ENCODE peak calls at places on chromosomes 12 and 14, in four cellular contexts. One of them, this sample, is unnamed.

GRCh38 chr12:28035483-28035882 is 63.0 kb upstream of the PTHLH start:
- DNase-seq in HepG2: no peak
- DNase-seq in GM12878: no peak
- DNase-seq in K562: peak
- DNase-seq in this sample: no peak

GRCh38 chr14:74437654-74438053 is 11.6 kb upstream of the SYNDIG1L start:
- DNase-seq in HepG2: no peak
- DNase-seq in GM12878: no peak
- DNase-seq in K562: peak
- DNase-seq in this sample: no peak

GRCh38 chr14:105855246-105855892 is 329.0 kb downstream of the TMEM121 start:
- DNase-seq in HepG2: no peak
- DNase-seq in GM12878: no peak
- DNase-seq in K562: no peak
- DNase-seq in this sample: no peak

GRCh38 chr12:89636776-89637160 is 71.9 kb downstream of the ATP2B1 start:
- DNase-seq in HepG2: no peak
- DNase-seq in GM12878: no peak
- DNase-seq in K562: no peak
- DNase-seq in this sample: no peak

GRCh38 chr14:61768240-61768639 is 6.0 kb downstream of the SNAPC1 start:
- DNase-seq in HepG2: no peak
- DNase-seq in GM12878: no peak
- DNase-seq in K562: no peak
- DNase-seq in this sample: no peak

GRCh38 chr12:132218915-132219314 is 74.7 kb downstream of the NOC4L start:
- DNase-seq in HepG2: peak
- DNase-seq in GM12878: no peak
- DNase-seq in K562: peak
- DNase-seq in this sample: peak

GRCh38 chr12:26152507-26153102 is 27.8 kb upstream of the BHLHE41 start:
- DNase-seq in HepG2: no peak
- DNase-seq in GM12878: no peak
- DNase-seq in K562: no peak
- DNase-seq in this sample: no peak

GRCh38 chr12:91111366-91112321 is at the start of gene LUM:
- DNase-seq in HepG2: no peak
- DNase-seq in GM12878: no peak
- DNase-seq in K562: no peak
- DNase-seq in this sample: no peak

GRCh38 chr12:25811656-25812126 is 146.8 kb upstream of the RASSF8 start:
- DNase-seq in HepG2: no peak
- DNase-seq in GM12878: peak
- DNase-seq in K562: no peak
- DNase-seq in this sample: peak

GRCh38 chr12:129200576-129200975 is 347.3 kb downstream of the GLT1D1 start:
- DNase-seq in HepG2: no peak
- DNase-seq in GM12878: no peak
- DNase-seq in K562: no peak
- DNase-seq in this sample: no peak

GRCh38 chr12:121769297-121769830 is 24.1 kb downstream of the RHOF start:
- DNase-seq in HepG2: no peak
- DNase-seq in GM12878: no peak
- DNase-seq in K562: no peak
- DNase-seq in this sample: no peak
- TF ChIP-seq TARDBP in HepG2: no peak
- TF ChIP-seq TARDBP in GM12878: no peak
- TF ChIP-seq TARDBP in K562: no peak
- TF ChIP-seq TARDBP in this sample: no peak

GRCh38 chr12:75658826-75659823 is 147.7 kb upstream of the KRR1 start:
- DNase-seq in HepG2: no peak
- DNase-seq in GM12878: no peak
- DNase-seq in K562: peak
- DNase-seq in this sample: no peak
- TF ChIP-seq SP1 in HepG2: no peak
- TF ChIP-seq SP1 in GM12878: no peak
- TF ChIP-seq SP1 in K562: no peak
- TF ChIP-seq SP1 in this sample: no peak

GRCh38 chr12:79435742-79436141 is 255.0 kb downstream of the PAWR start:
- DNase-seq in HepG2: no peak
- DNase-seq in GM12878: no peak
- DNase-seq in K562: no peak
- DNase-seq in this sample: no peak

GRCh38 chr12:79444089-79444488 is 246.7 kb downstream of the PAWR start:
- DNase-seq in HepG2: no peak
- DNase-seq in GM12878: no peak
- DNase-seq in K562: no peak
- DNase-seq in this sample: no peak

GRCh38 chr12:79439179-79439825 is 251.5 kb downstream of the PAWR start:
- DNase-seq in HepG2: no peak
- DNase-seq in GM12878: no peak
- DNase-seq in K562: no peak
- DNase-seq in this sample: no peak

GRCh38 chr12:79438480-79439178 is 252.1 kb downstream of the PAWR start:
- DNase-seq in HepG2: no peak
- DNase-seq in GM12878: no peak
- DNase-seq in K562: no peak
- DNase-seq in this sample: no peak

DNA sequence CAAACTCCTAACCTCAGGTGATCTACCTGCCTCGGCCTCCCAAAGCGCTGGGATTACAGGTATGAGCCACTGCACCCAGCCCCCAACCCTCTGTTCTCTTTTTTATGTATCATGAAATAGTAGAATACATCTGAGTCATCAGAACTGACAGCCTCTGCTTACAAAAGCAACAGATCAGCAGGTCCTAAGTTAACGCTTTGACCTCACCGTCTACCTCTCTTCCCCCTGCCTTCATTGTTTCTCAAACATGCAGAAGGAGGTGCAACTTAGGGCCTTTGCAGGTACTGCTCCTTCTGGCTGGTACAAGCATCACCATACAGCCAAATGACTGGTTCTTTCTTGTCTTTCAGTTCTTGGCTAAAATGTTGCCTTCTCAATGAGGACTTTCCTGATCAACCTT is 249.2 kb downstream of the PAWR start:
- DNase-seq in HepG2: no peak
- DNase-seq in GM12878: no peak
- DNase-seq in K562: no peak
- DNase-seq in this sample: no peak
- TF ChIP-seq TARDBP in HepG2: no peak
- TF ChIP-seq TARDBP in GM12878: no peak
- TF ChIP-seq TARDBP in K562: no peak
- TF ChIP-seq TARDBP in this sample: no peak

DNA sequence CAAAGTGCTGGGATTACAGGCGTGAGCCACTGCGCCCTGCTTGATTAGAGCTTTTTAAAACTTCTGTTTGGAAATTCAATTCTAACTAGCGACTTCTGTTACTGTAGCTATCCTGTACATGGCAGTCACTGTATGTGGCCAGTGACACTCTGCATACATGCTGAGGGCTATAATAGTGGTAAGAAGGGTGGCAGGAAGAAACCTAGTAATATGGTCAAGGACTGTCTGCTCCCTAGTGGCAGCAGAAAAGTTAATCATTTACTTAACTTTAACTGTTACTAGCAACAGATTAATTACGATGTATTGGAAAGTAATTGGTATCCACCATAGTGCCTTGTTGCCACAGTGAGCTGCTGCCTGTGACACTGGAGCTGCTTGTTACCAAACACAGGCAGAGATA is 149.0 kb downstream of the KITLG start:
- DNase-seq in HepG2: no peak
- DNase-seq in GM12878: no peak
- DNase-seq in K562: no peak
- DNase-seq in this sample: no peak
- TF ChIP-seq SP1 in HepG2: no peak
- TF ChIP-seq SP1 in GM12878: no peak
- TF ChIP-seq SP1 in K562: no peak
- TF ChIP-seq SP1 in this sample: no peak

DNA sequence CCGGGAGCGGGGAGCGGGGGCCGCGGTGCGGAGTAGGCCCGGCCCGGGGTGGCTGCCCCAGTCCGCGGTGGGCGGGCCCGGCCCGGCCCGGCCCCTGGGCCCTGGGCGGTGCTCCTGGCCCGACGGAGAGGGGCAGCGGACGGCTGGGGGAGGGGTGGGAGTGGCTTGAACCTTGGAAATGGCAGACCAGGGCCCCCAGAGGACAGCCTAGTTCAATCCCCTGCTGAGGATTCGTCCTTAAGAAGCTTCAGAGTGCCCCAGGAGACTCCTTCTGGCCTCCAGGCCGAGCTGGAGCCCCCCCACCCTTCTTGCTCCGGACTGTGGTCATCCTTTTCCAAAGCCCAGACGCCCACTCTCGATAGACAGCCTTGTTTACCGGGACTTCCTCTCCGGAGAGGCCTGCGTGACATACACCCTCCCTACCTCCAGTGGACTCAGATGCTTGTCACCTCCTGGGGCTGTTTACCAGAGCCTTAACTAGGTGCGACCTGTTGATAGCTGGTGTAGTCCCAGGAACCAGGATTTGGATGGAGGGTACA is 458 bp downstream of the KHNYN start:
- DNase-seq in HepG2: peak
- DNase-seq in GM12878: no peak
- DNase-seq in K562: peak
- DNase-seq in this sample: peak
- TF ChIP-seq TARDBP in HepG2: peak
- TF ChIP-seq TARDBP in GM12878: no peak
- TF ChIP-seq TARDBP in K562: no peak
- TF ChIP-seq TARDBP in this sample: no peak